ENCODE peak calls at places on chromosomes 16 and 17, in ten cellular contexts. F, S, G, R, E, B, V, D, Z and O are unnamed samples. For H3K4me1, the result is how much of the 10 kb centered on the place peaks cover.

GRCh38 chr16:15532825-15533224 is 98.4 kb downstream of the BMERB1 start:
- DNase-seq in V (no peak), E (no peak), R (no peak), D (no peak), Z (no peak), B (no peak), F (no peak), G (no peak), S (no peak), O (no peak)

GRCh38 chr17:6676802-6677157 is 25.2 kb downstream of the C17orf100 start:
- DNase-seq in F (no peak), D (no peak), R (no peak), G (peak), B (no peak), E (no peak), Z (no peak), V (no peak), S (no peak), O (no peak)

GRCh38 chr17:20121359-20122235 is 112.4 kb downstream of the SPECC1 start:
- DNase-seq in S (peak), B (peak), V (peak), F (peak), G (no peak), D (peak), R (peak), E (peak), Z (peak), O (peak)

GRCh38 chr16:65975049-65975708 is 391.3 kb upstream of the CDH5 start:
- DNase-seq in F (no peak), E (no peak), S (no peak), V (no peak), Z (no peak), R (no peak), G (no peak), D (no peak), B (no peak), O (peak)

GRCh38 chr16:89101303-89102034 is 7.8 kb downstream of the ACSF3 start:
- DNase-seq in R (no peak), B (no peak), G (peak), D (no peak), Z (no peak), S (no peak), E (no peak), V (no peak), F (no peak), O (no peak)

GRCh38 chr16:16146380-16147315 is 76.6 kb downstream of the ABCC6 start:
- DNase-seq in D (no peak), F (no peak), R (no peak), E (no peak), V (no peak), S (no peak), G (peak), B (no peak), Z (no peak), O (no peak)

GRCh38 chr16:85420501-85421337 is 192.4 kb upstream of the GSE1 start:
- DNase-seq in V (peak), R (peak), G (peak), S (peak), F (peak), B (peak), E (no peak), Z (peak), D (peak), O (peak)

GRCh38 chr16:46728804-46729203 is 19.3 kb downstream of the MYLK3 start:
- DNase-seq in F (no peak), G (peak), B (no peak), D (no peak), V (no peak), S (no peak), R (no peak), Z (no peak), E (no peak), O (no peak)

GRCh38 chr16:27177031-27177774 is 26.1 kb upstream of the KDM8 start:
- DNase-seq in E (no peak), D (no peak), R (no peak), S (no peak), G (no peak), V (no peak), F (no peak), B (no peak), Z (no peak), O (peak)

GRCh38 chr17:59620518-59621259 is 994 bp downstream of the CLTC start:
- DNase-seq in B (peak), Z (peak), R (peak), D (peak), F (peak), G (peak), S (peak), E (peak), V (peak), O (peak)

GRCh38 chr16:31455601-31456314 is 3.5 kb upstream of the ARMC5 start:
- DNase-seq in S (no peak), R (no peak), E (no peak), G (peak), Z (no peak), F (no peak), B (no peak), D (no peak), V (no peak), O (peak)

GRCh38 chr17:9615486-9615885 is 29.8 kb upstream of the USP43 start:
- DNase-seq in R (no peak), F (no peak), B (no peak), Z (no peak), V (no peak), S (no peak), D (no peak), G (no peak), E (no peak), O (no peak)

GRCh38 chr16:78503501-78504110 is 404.2 kb downstream of the WWOX start:
- DNase-seq in B (no peak), R (no peak), D (peak), Z (no peak), G (no peak), F (no peak), S (peak), E (peak), V (peak), O (peak)

GRCh38 chr17:29709861-29710849 is 87.4 kb upstream of the CORO6 start:
- DNase-seq in S (no peak), G (no peak), Z (no peak), R (no peak), E (no peak), B (no peak), D (no peak), F (no peak), V (no peak), O (peak)
- H3K4me1 ChIP-seq in S (half or more), G (under half), Z (half or more), R (under half), E (under half), B (under half), D (under half), F (under half), V (under half), O (half or more)

GRCh38 chr17:58082341-58082869 is 814 bp upstream of the DYNLL2 start:
- DNase-seq in E (no peak), R (no peak), Z (no peak), D (no peak), F (no peak), G (no peak), S (no peak), B (peak), V (peak), O (no peak)
- H3K4me3 ChIP-seq in E (no peak), R (no peak), Z (peak), D (no peak), F (no peak), G (no peak), S (peak), B (no peak), V (no peak), O (peak)

DNA sequence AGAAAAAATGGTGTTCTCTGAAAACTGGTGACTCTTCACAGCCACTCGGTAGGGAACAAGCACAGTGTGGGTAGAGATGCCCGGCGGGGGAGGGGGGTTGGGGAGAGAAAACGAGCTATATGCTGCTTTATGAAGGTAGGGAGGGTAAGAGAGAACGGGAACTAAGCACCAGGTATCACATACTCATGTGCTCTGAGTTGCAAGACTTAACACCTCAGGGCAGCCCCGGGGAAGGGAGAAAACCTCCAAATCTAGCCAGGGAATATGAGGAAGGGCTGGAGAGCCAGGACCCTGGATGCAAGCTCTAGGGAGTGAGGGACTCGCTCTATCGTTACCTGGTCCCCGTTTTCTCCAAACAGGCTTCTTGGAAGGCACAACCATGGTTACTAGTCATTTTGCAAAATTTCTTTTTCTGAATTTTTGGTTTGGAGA is 35.3 kb downstream of the HIC1 start:
- DNase-seq in B (no peak), D (peak), R (no peak), G (peak), V (no peak), S (no peak), E (no peak), F (no peak), Z (no peak), O (no peak)
- H3K4me1 ChIP-seq in B (under half), D (under half), R (under half), G (half or more), V (under half), S (half or more), E (under half), F (under half), Z (half or more), O (half or more)

GRCh38 chr17:80221401-80221800 is 1.2 kb downstream of the SLC26A11 start:
- DNase-seq in G (peak), D (no peak), S (no peak), Z (no peak), R (no peak), B (no peak), V (no peak), F (no peak), E (no peak), O (no peak)
- H3K4me3 ChIP-seq in G (peak), D (peak), S (peak), Z (peak), R (peak), B (no peak), V (no peak), F (peak), E (peak), O (peak)

GRCh38 chr16:11685844-11686618 is 17.8 kb downstream of the SNN start:
- DNase-seq in V (no peak), F (no peak), B (no peak), G (no peak), S (no peak), D (no peak), Z (no peak), E (no peak), R (no peak), O (peak)

GRCh38 chr16:11684231-11685025 is 16.2 kb downstream of the SNN start:
- DNase-seq in S (no peak), D (peak), R (no peak), F (no peak), E (no peak), B (no peak), G (no peak), V (no peak), Z (no peak), O (no peak)

GRCh38 chr16:11687606-11688519 is 19.6 kb downstream of the SNN start:
- DNase-seq in S (no peak), V (no peak), R (no peak), Z (no peak), B (no peak), G (no peak), F (no peak), D (peak), E (no peak), O (no peak)

GRCh38 chr16:11688520-11688886 is 20.2 kb downstream of the SNN start:
- DNase-seq in G (no peak), D (no peak), S (no peak), V (no peak), F (no peak), E (no peak), R (no peak), B (no peak), Z (no peak), O (peak)

DNA sequence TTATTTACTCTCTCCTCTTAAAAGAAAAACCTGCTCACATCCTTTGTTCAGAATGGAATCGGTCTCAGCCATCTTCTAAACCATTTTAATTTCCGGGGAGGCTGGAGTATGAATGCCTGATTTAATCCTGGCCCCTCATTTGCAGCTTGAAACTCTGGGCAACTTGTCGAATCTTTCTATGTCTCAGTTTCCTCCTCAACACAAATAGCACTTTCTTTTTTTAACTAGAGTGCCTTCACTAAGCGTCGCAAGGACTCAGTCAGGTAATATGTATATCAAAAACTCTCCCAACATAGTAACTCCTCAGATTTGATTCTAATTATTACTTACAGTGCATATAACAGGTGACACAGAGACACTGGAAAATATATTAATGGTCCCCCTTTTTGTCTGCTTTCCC is 18.5 kb downstream of the SNN start:
- DNase-seq in R (no peak), D (no peak), Z (no peak), F (no peak), S (no peak), V (no peak), B (no peak), E (no peak), G (no peak), O (no peak)
- H3K4me1 ChIP-seq in R (under half), D (under half), Z (half or more), F (under half), S (under half), V (under half), B (under half), E (under half), G (under half), O (under half)